ENCODE peak calls at places on chromosomes 13 and 19, in seven cellular contexts. H is mucosa of descending colon, D is astrocyte of the spinal cord, C is AG09309, N is HFF-Myc, S is endothelial cell, R is ascending aorta. G is an unnamed sample.

GRCh38 chr13:59744747-59745394 is 418.9 kb downstream of the DIAPH3 start:
- DNase-seq in R (no peak), N (no peak), C (no peak), D (peak), H (no peak), S (no peak), G (no peak)

GRCh38 chr13:109743706-109744453 is 42.5 kb downstream of the IRS2 start:
- DNase-seq in H (no peak), D (peak), C (no peak), N (peak), S (peak), R (no peak), G (no peak)

GRCh38 chr19:19342086-19343015 is 21.7 kb downstream of the MAU2 start:
- DNase-seq in H (no peak), S (peak), D (peak), N (no peak), C (no peak), R (no peak), G (no peak)

GRCh38 chr19:50435221-50435620 is 2.5 kb downstream of the MYBPC2 start:
- DNase-seq in S (no peak), H (no peak), N (no peak), R (no peak), D (no peak), C (no peak), G (no peak)

GRCh38 chr19:46919324-46919723 is 58.5 kb downstream of the ARHGAP35 start:
- DNase-seq in D (peak), C (no peak), S (no peak), N (no peak), R (no peak), H (no peak), G (no peak)

GRCh38 chr13:102799544-102800144 is 725 bp downstream of the BIVM start:
- DNase-seq in H (peak), C (no peak), S (peak), R (no peak), N (no peak), D (peak), G (peak)

GRCh38 chr13:50033696-50034095 is 18.5 kb downstream of the KCNRG start:
- DNase-seq in C (peak), S (no peak), N (no peak), H (no peak), R (no peak), D (peak), G (no peak)

GRCh38 chr13:55613429-55614187 is 1527.1 kb upstream of the PRR20A start:
- DNase-seq in N (no peak), R (no peak), D (no peak), C (no peak), H (no peak), S (no peak), G (no peak)

GRCh38 chr13:109989155-109989554 is 202.8 kb upstream of the IRS2 start:
- DNase-seq in H (no peak), R (no peak), N (no peak), S (no peak), C (no peak), D (peak), G (no peak)

GRCh38 chr19:49217382-49217781 is 59.8 kb downstream of the TRPM4 start:
- DNase-seq in N (no peak), D (no peak), S (no peak), H (no peak), R (no peak), C (no peak), G (no peak)

GRCh38 chr13:29594310-29594709 is 1.2 kb downstream of the SLC7A1 start:
- DNase-seq in R (no peak), H (no peak), S (peak), N (peak), D (peak), C (peak), G (no peak)

GRCh38 chr19:30420881-30421280 is 48.7 kb downstream of the ZNF536 start:
- DNase-seq in R (no peak), H (no peak), N (no peak), D (no peak), C (no peak), S (no peak), G (no peak)

GRCh38 chr13:24168392-24168750 is 7.9 kb downstream of the SPATA13 start:
- DNase-seq in R (no peak), H (no peak), N (no peak), D (peak), C (no peak), S (no peak), G (no peak)

GRCh38 chr13:98557934-98558630 is 18.8 kb downstream of the STK24 start:
- DNase-seq in R (no peak), C (no peak), H (no peak), D (no peak), N (no peak), S (no peak), G (no peak)

GRCh38 chr13:44331446-44331845 is 42.2 kb upstream of the SERP2 start:
- DNase-seq in C (no peak), N (no peak), H (no peak), S (no peak), R (no peak), D (no peak), G (no peak)

DNA sequence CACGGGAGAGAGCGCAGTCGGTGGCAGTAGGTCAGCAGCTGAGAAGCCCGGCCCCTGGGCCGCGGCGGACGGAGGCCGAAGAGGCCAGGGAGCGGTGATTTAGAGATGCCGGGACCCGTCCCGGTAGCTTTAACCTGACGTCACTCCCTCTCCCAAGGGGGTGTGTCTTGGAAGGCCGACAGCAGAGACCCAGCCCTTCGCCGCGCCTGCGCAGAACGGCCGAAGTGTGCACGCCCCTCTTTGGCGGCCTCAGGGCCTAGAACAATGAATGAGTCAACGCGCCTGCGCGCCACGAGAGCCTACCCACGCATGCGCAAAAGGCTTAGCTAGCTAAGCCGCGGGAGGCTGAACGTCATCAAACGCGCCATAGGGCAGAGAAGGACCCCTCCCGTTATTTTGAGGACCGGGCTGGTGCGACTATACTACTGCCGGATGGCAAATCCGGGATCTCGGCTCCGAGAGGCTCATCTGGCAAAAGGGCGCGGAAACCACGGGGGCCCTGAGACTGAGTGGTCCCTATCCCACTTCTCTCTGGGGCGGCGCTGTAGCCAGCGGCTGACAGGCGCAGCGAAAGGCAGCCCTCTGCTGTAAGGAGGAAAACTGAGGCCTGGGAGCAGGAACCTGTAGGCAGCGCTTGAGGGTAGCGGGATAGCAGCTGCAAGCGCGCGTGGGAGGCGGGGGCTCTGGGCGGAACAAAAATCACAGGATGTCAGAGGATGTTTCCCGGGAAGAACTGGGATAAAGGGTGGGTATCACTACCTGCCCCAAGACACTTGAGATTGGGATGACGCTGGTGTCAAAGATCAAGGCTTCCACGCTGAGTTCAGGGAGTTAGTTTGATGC is at the start of the genes IRGQ and ZNF576:
- DNase-seq in D (peak), N (peak), C (peak), R (peak), H (peak), S (peak), G (peak)
- TF ChIP-seq CTCF in D (peak), N (no peak), C (no peak), R (no peak), H (peak), S (no peak), G (no peak)

GRCh38 chr19:40255619-40256166 is 29.2 kb upstream of the CCNP start:
- DNase-seq in H (no peak), N (no peak), D (no peak), R (no peak), C (no peak), S (no peak), G (no peak)
- TF ChIP-seq CTCF in H (no peak), N (no peak), D (no peak), R (no peak), C (no peak), S (no peak), G (no peak)

DNA sequence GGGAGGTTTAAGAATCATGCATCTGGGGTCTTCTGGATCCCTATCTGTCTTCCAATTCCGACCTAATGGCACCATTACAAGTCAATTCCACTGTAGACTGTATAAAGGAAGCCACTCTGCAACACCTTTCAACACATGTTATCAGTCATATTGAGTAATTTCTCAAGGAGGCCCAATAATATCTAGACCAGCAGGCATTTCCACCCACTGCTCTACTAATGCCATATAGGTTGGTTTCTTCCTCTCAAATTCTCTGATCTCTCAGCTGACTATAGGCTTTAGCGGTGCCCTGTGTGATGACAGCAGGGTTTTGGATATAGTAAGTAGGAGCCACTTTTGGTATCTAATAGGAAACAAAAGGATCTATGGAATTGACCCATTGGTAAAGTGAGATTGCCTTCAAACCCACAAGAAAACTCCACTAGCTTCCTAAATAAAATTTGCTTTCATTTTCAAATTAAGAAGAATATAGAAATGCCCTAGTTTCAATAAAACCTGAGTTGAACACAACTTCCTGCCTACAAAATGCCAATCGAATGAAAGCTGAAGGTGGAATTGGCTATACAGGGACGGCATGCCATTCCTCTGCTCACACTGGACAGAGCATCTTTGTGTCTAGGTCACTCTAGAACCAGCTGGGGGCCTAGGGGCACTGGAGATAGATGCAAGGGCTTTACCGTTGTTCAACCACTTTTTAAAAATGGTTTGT is 12.3 kb upstream of the ITM2B start:
- DNase-seq in C (no peak), D (no peak), N (no peak), S (no peak), H (no peak), R (no peak), G (no peak)
- TF ChIP-seq CTCF in C (no peak), D (no peak), N (no peak), S (no peak), H (no peak), R (no peak), G (no peak)

GRCh38 chr13:47598340-47598911 is 402.6 kb downstream of the SUCLA2 start:
- DNase-seq in C (no peak), D (peak), H (no peak), S (no peak), N (no peak), R (no peak), G (no peak)
- TF ChIP-seq CTCF in C (peak), D (peak), H (no peak), S (peak), N (peak), R (no peak), G (peak)